ENCODE peak calls at places on chromosomes 6 and 20, in four cellular contexts. L is T-helper 9 cell; G is RWPE1; M is CD8-positive, alpha-beta T cell. V is an unnamed sample.

GRCh38 chr20:53983401-53983800 is 87.0 kb downstream of the BCAS1 start:
- DNase-seq in L (no peak), G (no peak), M (no peak), V (no peak)

GRCh38 chr6:73614802-73615201 is 39.0 kb downstream of the SLC17A5 start:
- DNase-seq in L (no peak), G (no peak), M (no peak), V (no peak)

GRCh38 chr6:72203983-72204382 is 317.6 kb downstream of the RIMS1 start:
- DNase-seq in L (no peak), G (no peak), M (no peak), V (no peak)

GRCh38 chr6:30990422-30991086 is 7.0 kb downstream of the MUC21 start:
- DNase-seq in L (no peak), G (no peak), M (no peak), V (no peak)

GRCh38 chr6:1461207-1461606 is 71.8 kb downstream of the FOXF2 start:
- DNase-seq in L (no peak), G (peak), M (no peak), V (no peak)

GRCh38 chr6:87407531-87407895 is 259 bp upstream of the CFAP206 start:
- DNase-seq in L (peak), G (no peak), M (no peak), V (no peak)

GRCh38 chr6:118344014-118344670 is 204.0 kb upstream of the PLN start:
- DNase-seq in L (no peak), G (no peak), M (no peak), V (no peak)

GRCh38 chr6:64712606-64713005 is 994.4 kb downstream of the EYS start:
- DNase-seq in L (no peak), G (no peak), M (no peak), V (no peak)

GRCh38 chr6:7171733-7172132 is 64.0 kb downstream of the RREB1 start:
- DNase-seq in L (no peak), G (no peak), M (no peak), V (no peak)

GRCh38 chr6:114735118-114735730 is 392.4 kb upstream of the HS3ST5 start:
- DNase-seq in L (no peak), G (no peak), M (no peak), V (no peak)

GRCh38 chr6:43302126-43302525 is 4.1 kb downstream of the SLC22A7 start:
- DNase-seq in L (no peak), G (no peak), M (no peak), V (no peak)

GRCh38 chr20:46209930-46210671 is 92.0 kb downstream of the CD40 start:
- DNase-seq in L (no peak), G (no peak), M (no peak), V (no peak)

GRCh38 chr6:169288591-169288990 is 34.9 kb upstream of the THBS2 start:
- DNase-seq in L (no peak), G (no peak), M (no peak), V (no peak)

V was measured in 8988T.